ENCODE peak calls at places on chromosomes 11 and 22, in nine cellular contexts. J, K, F, C, G, W, A, B and Q are unnamed samples.

GRCh38 chr11:66609951-66610617 is 6.3 kb upstream of the RBM14 start:
- DNase-seq in G (no peak), W (no peak), C (no peak), A (no peak), J (no peak), K (no peak), B (no peak), F (no peak), Q (no peak)

GRCh38 chr11:64742087-64742939 is 1.6 kb downstream of the RASGRP2 start:
- DNase-seq in B (no peak), G (no peak), J (no peak), A (no peak), F (no peak), W (no peak), K (peak; percentile 76), C (no peak), Q (no peak)

GRCh38 chr11:119416606-119417580 is 6.1 kb downstream of the THY1 start:
- DNase-seq in B (no peak), W (peak; percentile 50), C (no peak), G (peak; percentile 89), F (no peak), A (no peak), K (no peak), J (no peak), Q (peak; percentile 76)

GRCh38 chr11:58905141-58905715 is 34.1 kb upstream of the GLYATL1 start:
- DNase-seq in C (no peak), K (no peak), J (no peak), B (no peak), A (no peak), W (peak; percentile 42), F (no peak), G (peak; percentile 73), Q (peak; percentile 67)

GRCh38 chr11:85627332-85627997 is at the start of gene DLG2:
- DNase-seq in A (no peak), W (no peak), F (peak; percentile 45), G (peak; percentile 58), J (no peak), K (no peak), B (no peak), C (peak; percentile 1), Q (peak; percentile 31)

GRCh38 chr22:30004101-30004500 is 76.2 kb upstream of the HORMAD2 start:
- DNase-seq in B (no peak), A (no peak), C (no peak), G (no peak), F (no peak), K (no peak), J (no peak), W (no peak), Q (no peak)

GRCh38 chr22:34475886-34476285 is 555.6 kb upstream of the LARGE1 start:
- DNase-seq in C (no peak), F (no peak), K (no peak), G (no peak), A (no peak), J (no peak), W (no peak), B (no peak), Q (no peak)

GRCh38 chr11:34899633-34900016 is 16.6 kb downstream of the APIP start:
- DNase-seq in B (no peak), F (no peak), A (no peak), W (no peak), G (no peak), J (no peak), C (peak; percentile 7), K (no peak), Q (no peak)

GRCh38 chr11:110862407-110862806 is 150.2 kb upstream of the ARHGAP20 start:
- DNase-seq in J (no peak), K (no peak), F (no peak), W (no peak), A (no peak), B (no peak), G (no peak), C (no peak), Q (no peak)

GRCh38 chr11:22828373-22828772 is 1.2 kb downstream of the SVIP start:
- DNase-seq in K (no peak), W (no peak), J (no peak), F (no peak), A (no peak), G (no peak), B (no peak), C (no peak), Q (no peak)

GRCh38 chr22:26589367-26589844 is 526 bp downstream of the TPST2 start:
- DNase-seq in F (peak; percentile 20), A (peak; percentile 13), J (no peak), W (no peak), G (peak; percentile 42), K (peak; percentile 40), C (peak; percentile 45), B (no peak), Q (peak; percentile 21)

GRCh38 chr11:114015117-114015516 is 40.2 kb downstream of the HTR3A start:
- DNase-seq in C (no peak), W (no peak), G (no peak), B (no peak), A (no peak), F (no peak), K (no peak), J (no peak), Q (no peak)

GRCh38 chr11:86418929-86419328 is 44.2 kb downstream of the CCDC81 start:
- DNase-seq in C (no peak), F (no peak), B (no peak), W (no peak), G (peak; percentile 10), J (no peak), K (no peak), A (no peak), Q (peak; percentile 25)

GRCh38 chr11:118437736-118438125 is 1.4 kb downstream of the KMT2A start:
- DNase-seq in K (no peak), A (peak; percentile 16), G (no peak), F (peak; percentile 22), W (no peak), J (no peak), B (no peak), C (peak; percentile 58), Q (no peak)

GRCh38 chr11:120149246-120149645 is 11.3 kb upstream of the TRIM29 start:
- DNase-seq in C (no peak), F (no peak), W (no peak), B (no peak), K (no peak), G (no peak), A (no peak), J (no peak), Q (no peak)

GRCh38 chr11:77647906-77648305 is 10.3 kb upstream of the CLNS1A start:
- DNase-seq in G (no peak), J (no peak), F (no peak), A (no peak), B (no peak), C (no peak), W (no peak), K (no peak), Q (no peak)

GRCh38 chr22:42277988-42278776 is 7.7 kb upstream of the TCF20 start:
- DNase-seq in K (peak; percentile 51), G (peak; percentile 15), W (no peak), J (no peak), C (no peak), B (no peak), A (no peak), F (no peak), Q (no peak)